ENCODE peak calls at places on chromosomes 6 and 20, in four cellular contexts. E is HT-29, A is fibroblast of the conjunctiva, T is fibroblast of pulmonary artery. G is an unnamed sample.

GRCh38 chr6:72246926-72247325 is 360.6 kb downstream of the RIMS1 start:
- DNase-seq in E (peak; percentile 16), A (no peak), T (no peak), G (no peak)

GRCh38 chr6:73722318-73723060 is 26.5 kb downstream of the CD109 start:
- DNase-seq in E (no peak), A (no peak), T (peak; percentile 75), G (peak; percentile 71)

GRCh38 chr20:37450344-37450743 is 70.7 kb upstream of the NNAT start:
- DNase-seq in E (no peak), A (no peak), T (no peak), G (no peak)

GRCh38 chr6:12958052-12958706 is 241.6 kb downstream of the PHACTR1 start:
- DNase-seq in E (no peak), A (no peak), T (peak; percentile 34), G (no peak)

GRCh38 chr20:50093240-50093639 is 19.7 kb downstream of the UBE2V1 start:
- DNase-seq in E (no peak), A (no peak), T (no peak), G (no peak)

GRCh38 chr6:85614780-85615179 is 21.1 kb upstream of the SNX14 start:
- DNase-seq in E (no peak), A (no peak), T (no peak), G (no peak)

GRCh38 chr6:36752886-36753506 is 55.4 kb downstream of the RAB44 start:
- DNase-seq in E (no peak), A (no peak), T (no peak), G (no peak)

GRCh38 chr6:27478141-27478705 is 5.3 kb upstream of the ZNF184 start:
- DNase-seq in E (no peak), A (no peak), T (peak; percentile 30), G (no peak)

GRCh38 chr20:31537116-31537858 is 23.0 kb downstream of the HM13 start:
- DNase-seq in E (no peak), A (no peak), T (no peak), G (no peak)